ENCODE peak calls at places on chromosomes 3 and 15, in four cellular contexts. O is HEK293T, M is HepG2, A is K562. I is an unnamed sample.

GRCh38 chr3:46998121-46998851 is 18.8 kb downstream of the NBEAL2 start:
- DNase-seq in O (peak), M (peak), A (peak), I (peak)

GRCh38 chr3:69855436-69856162 is 116.3 kb downstream of the MITF start:
- DNase-seq in O (peak), M (no peak), A (no peak), I (peak)

GRCh38 chr15:100895721-100896120 is 16.1 kb downstream of the ALDH1A3 start:
- DNase-seq in O (no peak), M (no peak), A (no peak), I (no peak)

GRCh38 chr15:31459011-31459748 is 132.5 kb downstream of the KLF13 start:
- DNase-seq in O (no peak), M (no peak), A (no peak), I (no peak)

GRCh38 chr15:63601026-63601726 is 4.0 kb downstream of the FBXL22 start:
- DNase-seq in O (no peak), M (no peak), A (no peak), I (peak)

GRCh38 chr15:88537591-88538317 is 8.7 kb downstream of the DET1 start:
- DNase-seq in O (no peak), M (no peak), A (no peak), I (no peak)

GRCh38 chr3:70829101-70829500 is 516.7 kb upstream of the MDFIC2 start:
- DNase-seq in O (no peak), M (no peak), A (no peak), I (no peak)

GRCh38 chr3:40617084-40617483 is 92.3 kb downstream of the ZNF621 start:
- DNase-seq in O (no peak), M (no peak), A (no peak), I (no peak)

GRCh38 chr15:38996111-38996541 is 431.5 kb upstream of the RASGRP1 start:
- DNase-seq in O (no peak), M (no peak), A (no peak), I (no peak)

GRCh38 chr15:25739687-25740121 is 123.4 kb downstream of the ATP10A start:
- DNase-seq in O (no peak), M (no peak), A (no peak), I (peak)

GRCh38 chr3:117407317-117407716 is 697.7 kb downstream of the TUSC7 start:
- DNase-seq in O (peak), M (peak), A (no peak), I (no peak)

GRCh38 chr3:5186089-5186853 is 1.2 kb upstream of the EDEM1 start:
- DNase-seq in O (no peak), M (no peak), A (no peak), I (no peak)

GRCh38 chr15:60400957-60401356 is 3.2 kb upstream of the ANXA2 start:
- DNase-seq in O (no peak), M (no peak), A (no peak), I (no peak)

GRCh38 chr3:146550743-146551510 is 6.5 kb upstream of the PLSCR1 start:
- DNase-seq in O (no peak), M (no peak), A (no peak), I (no peak)

GRCh38 chr15:31461375-31461774 is 134.7 kb downstream of the KLF13 start:
- DNase-seq in O (no peak), M (no peak), A (no peak), I (no peak)

DNA sequence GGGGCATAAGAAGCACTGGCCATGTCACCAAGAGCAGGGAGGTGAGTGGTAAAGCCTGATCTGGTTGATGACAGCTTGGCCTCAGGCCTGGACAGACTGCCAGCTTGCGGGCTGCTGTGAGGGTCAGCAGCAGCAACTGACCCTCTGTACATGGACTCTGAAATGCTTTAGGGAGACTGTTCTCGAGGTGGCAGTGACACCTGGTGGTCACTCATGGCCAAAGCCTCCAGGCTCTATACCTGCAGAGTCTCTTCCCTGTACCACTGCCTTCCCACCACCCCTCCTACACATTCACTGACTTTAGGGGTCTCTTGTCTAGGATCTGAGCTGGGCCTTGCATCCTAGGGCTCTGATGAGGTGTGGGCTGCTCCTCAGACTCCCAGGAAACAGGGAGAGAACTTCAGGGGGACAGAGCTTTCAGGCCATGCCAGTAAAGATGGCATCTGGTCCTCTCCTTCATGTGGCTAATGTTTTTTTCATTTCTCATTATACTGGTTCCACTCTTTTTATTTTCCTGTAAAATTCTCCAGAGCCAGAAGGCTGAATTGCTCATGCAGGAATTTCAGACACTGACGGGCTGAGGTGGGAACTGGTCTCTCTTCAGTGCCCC is 17.2 kb upstream of the TIMP4 start:
- DNase-seq in O (peak), M (peak), A (peak), I (peak)
- TF ChIP-seq FOXM1 in O (no peak), M (no peak), A (no peak), I (no peak)

GRCh38 chr3:168436327-168436726 is 340.6 kb upstream of the GOLIM4 start:
- DNase-seq in O (no peak), M (no peak), A (no peak), I (no peak)
- TF ChIP-seq FOXM1 in O (no peak), M (no peak), A (no peak), I (no peak)

DNA sequence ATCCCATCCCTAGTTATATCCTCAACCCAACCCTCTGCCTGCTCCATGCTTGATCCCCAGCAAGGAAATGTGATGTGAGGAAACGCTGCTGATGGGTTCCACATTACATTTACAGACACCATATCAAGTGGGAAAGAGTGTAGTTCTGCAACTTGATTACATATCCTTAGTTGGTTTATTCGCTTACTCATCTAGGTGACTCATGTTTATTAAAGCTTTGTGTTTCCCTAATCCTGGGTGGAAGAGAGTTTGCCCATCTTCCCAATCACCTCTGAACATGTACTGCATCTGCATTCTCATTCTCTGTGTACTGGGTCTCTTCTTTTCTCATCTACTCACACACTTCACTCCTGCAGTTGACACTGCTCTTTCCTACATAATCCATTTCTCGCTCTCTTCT is 91.7 kb upstream of the PDZRN3 start:
- DNase-seq in O (no peak), M (no peak), A (no peak), I (no peak)
- TF ChIP-seq FOXM1 in O (no peak), M (no peak), A (no peak), I (no peak)

DNA sequence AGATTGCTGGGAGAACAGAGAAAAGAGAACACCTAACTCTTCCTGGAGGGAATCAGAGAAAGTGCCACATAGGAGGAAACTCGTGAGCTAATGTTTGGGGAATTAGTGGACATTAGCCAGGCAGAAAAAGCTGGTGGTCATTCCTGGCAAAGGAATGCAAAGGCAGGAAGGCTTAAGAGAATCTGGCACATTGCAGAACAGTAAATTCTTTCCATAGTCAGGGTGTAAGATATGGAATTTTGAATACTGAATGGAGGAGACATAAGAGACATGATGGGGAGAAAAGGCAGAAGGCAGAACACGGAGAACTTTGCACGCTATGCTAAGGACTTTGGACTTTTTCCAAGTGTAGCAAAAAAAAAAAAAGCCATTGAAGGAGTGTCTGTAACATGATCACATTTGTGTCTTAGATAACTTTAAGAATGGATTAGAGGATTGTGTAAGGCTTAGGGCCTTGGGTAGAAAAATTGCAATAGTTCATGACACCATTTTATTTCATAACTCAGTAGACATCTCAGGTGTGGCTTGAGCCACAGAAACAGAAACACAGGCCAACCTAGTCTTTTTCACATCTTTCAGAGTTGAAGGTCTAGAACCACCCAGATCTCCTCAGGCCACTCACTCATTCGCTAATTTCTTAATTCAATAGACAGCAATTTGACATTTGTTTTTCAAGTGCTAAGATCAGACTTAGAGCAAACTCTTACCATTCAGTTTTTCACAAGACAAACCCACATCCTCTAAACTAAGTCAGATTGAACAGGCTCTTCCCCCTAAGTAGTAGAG is 31.2 kb upstream of the CCDC80 start:
- DNase-seq in O (no peak), M (no peak), A (no peak), I (no peak)
- TF ChIP-seq FOXM1 in O (no peak), M (no peak), A (no peak), I (no peak)

DNA sequence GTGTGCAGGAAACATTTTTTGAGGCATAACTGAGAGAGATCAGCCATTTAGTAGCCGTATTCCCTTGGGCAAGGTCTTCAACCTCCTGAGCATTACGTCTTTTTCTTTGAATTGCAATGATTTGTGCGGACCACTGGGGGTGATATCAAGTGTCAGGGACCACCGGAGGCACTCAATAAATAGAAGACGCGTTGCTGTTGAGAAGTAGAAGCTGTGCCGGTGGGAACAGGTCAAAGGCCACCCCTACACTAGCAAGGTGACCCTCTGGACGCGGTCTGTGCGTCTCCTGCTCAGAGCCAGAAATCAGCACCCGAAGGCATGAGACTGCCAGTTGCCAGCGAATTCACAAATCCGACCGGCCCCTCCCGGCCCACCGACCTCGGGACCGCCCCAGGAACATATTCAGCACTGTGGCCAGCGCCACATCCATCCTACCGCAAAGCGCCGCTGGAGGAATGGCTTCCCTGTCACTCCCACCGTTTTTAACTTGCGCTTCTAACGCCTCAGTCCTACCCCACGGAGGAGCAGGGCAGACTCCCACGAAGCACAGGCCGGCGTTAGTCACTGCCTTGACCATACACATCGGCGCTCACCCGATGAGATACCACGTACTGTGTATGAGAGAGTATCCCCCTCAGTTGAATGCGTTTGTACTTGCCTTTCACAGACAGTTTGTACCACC is 1.4 kb upstream of the GHSR start:
- DNase-seq in O (no peak), M (no peak), A (no peak), I (peak)
- TF ChIP-seq FOXM1 in O (no peak), M (no peak), A (no peak), I (no peak)

DNA sequence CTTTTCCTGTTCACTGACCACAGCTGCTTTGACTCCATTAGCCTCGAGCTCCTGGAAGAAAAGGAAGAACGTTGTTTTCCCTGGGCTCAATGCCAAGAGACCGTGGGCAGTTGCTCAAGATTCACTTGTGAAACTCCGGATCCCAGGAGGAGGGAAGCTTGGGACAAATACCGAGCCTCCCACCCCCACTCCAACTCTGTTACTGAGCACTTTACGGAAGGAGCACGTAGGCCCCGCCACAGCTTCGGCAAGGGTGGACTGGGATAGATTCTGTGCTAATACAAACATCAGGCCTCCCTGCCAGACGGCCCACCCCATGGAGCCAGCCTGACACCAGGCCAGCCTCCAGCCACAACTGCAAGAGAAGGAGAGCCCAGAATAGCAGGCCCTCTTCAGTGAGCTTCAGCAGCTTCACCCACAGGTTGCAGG is 10.7 kb upstream of the FANCD2 start:
- DNase-seq in O (no peak), M (no peak), A (no peak), I (no peak)
- TF ChIP-seq FOXM1 in O (no peak), M (no peak), A (no peak), I (no peak)

DNA sequence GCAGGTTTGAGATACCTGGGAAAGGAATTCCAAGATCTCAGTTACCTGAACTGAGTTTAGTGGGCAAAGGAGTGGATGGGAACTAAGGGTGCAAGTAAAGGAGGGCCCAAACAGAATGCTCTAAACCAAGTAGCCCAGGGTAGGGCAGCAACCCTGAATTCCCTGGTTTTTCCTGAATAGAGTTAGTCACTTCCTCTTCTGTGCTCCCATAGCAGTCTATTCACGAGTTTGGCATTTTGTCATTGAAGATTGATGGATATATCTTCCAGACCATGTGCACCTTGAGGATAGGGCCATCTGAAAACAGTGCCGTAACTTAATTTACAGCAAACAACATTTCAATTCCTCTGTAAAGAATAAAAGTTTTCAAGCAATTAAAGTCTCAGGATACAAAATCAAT is 18.5 kb upstream of the PTX3 start:
- DNase-seq in O (no peak), M (no peak), A (no peak), I (no peak)
- TF ChIP-seq FOXM1 in O (no peak), M (no peak), A (no peak), I (no peak)

GRCh38 chr3:54533856-54534255 is 394.0 kb downstream of the LRTM1 start:
- DNase-seq in O (no peak), M (peak), A (no peak), I (no peak)

GRCh38 chr3:54531741-54532140 is 396.1 kb downstream of the LRTM1 start:
- DNase-seq in O (no peak), M (no peak), A (no peak), I (no peak)

GRCh38 chr3:54527953-54528352 is 399.9 kb downstream of the LRTM1 start:
- DNase-seq in O (no peak), M (no peak), A (no peak), I (no peak)

GRCh38 chr3:54527521-54527920 is 400.3 kb downstream of the LRTM1 start:
- DNase-seq in O (no peak), M (no peak), A (no peak), I (no peak)

GRCh38 chr3:54530091-54530490 is 397.8 kb downstream of the LRTM1 start:
- DNase-seq in O (no peak), M (no peak), A (no peak), I (no peak)
- TF ChIP-seq FOXM1 in O (no peak), M (no peak), A (no peak), I (no peak)

GRCh38 chr15:79002631-79003030 is 57.8 kb upstream of the CTSH start:
- DNase-seq in O (no peak), M (no peak), A (no peak), I (no peak)

GRCh38 chr15:79003896-79004295 is 59.0 kb upstream of the CTSH start:
- DNase-seq in O (no peak), M (no peak), A (no peak), I (no peak)

GRCh38 chr15:79006071-79006470 is 61.2 kb upstream of the CTSH start:
- DNase-seq in O (no peak), M (no peak), A (no peak), I (no peak)

GRCh38 chr15:79004336-79004735 is 59.5 kb upstream of the CTSH start:
- DNase-seq in O (no peak), M (peak), A (peak), I (no peak)

DNA sequence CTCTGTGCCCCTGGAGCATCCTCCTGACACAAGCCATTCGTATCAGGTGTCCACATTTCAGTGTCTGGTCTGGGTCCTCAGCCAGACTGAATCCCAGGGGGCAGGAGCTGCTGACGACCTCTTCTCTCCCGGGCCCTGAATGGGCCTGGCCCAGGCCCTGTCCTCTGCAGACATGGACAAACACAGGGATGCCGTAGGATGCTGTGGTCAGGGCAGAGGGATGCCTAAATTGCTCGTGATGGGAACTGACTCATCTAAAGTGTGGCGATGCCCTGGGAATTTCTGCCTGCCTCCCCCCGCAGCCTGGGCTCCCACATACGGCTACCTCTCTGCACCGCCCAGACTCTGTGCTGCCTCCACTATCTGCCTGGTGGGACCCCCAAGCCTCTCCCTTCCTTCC is 58.5 kb upstream of the CTSH start:
- DNase-seq in O (no peak), M (no peak), A (no peak), I (no peak)
- TF ChIP-seq FOXM1 in O (no peak), M (no peak), A (no peak), I (no peak)